ENCODE peak calls at places on chromosome 17, in five cellular contexts. W is neural progenitor cell, Q is SK-N-SH, X is stomach, B is body of pancreas. O is an unnamed sample.
A peak's percentile ranks its signal among the peaks of the same experiment; 100 is the strongest.

GRCh38 chr17:7045492-7046126 is 1.7 kb upstream of the SLC16A11 start:
- DNase-seq in B (peak; percentile 78), Q (peak; percentile 53), X (peak; percentile 56), W (peak; percentile 76), O (peak; percentile 67)

GRCh38 chr17:69565447-69565846 is 150.9 kb downstream of the MAP2K6 start:
- DNase-seq in Q (no peak), B (no peak), W (no peak), X (no peak), O (no peak)

GRCh38 chr17:41835800-41836549 is at the start of gene NT5C3B:
- DNase-seq in Q (peak; percentile 98), B (peak; percentile 57), W (peak; percentile 78), X (peak; percentile 67), O (no peak)

GRCh38 chr17:77783991-77784820 is 174.3 kb upstream of the TNRC6C start:
- DNase-seq in B (no peak), X (no peak), Q (no peak), W (no peak), O (no peak)

GRCh38 chr17:77802811-77803220 is 155.7 kb upstream of the TNRC6C start:
- DNase-seq in W (peak; percentile 77), X (no peak), B (peak; percentile 12), Q (peak; percentile 93), O (no peak)

GRCh38 chr17:71423871-71424546 is 696.8 kb upstream of the SOX9 start:
- DNase-seq in X (no peak), B (no peak), W (no peak), Q (no peak), O (peak; percentile 32)

GRCh38 chr17:28370035-28370743 is at the start of gene VTN:
- DNase-seq in X (peak; percentile 47), Q (peak; percentile 78), B (peak; percentile 84), W (peak; percentile 84), O (no peak)

GRCh38 chr17:27895110-27895895 is 2.1 kb upstream of the LYRM9 start:
- DNase-seq in Q (no peak), W (no peak), X (no peak), B (no peak), O (no peak)

GRCh38 chr17:41499714-41500113 is 5.7 kb downstream of the KRT13 start:
- DNase-seq in Q (no peak), X (no peak), B (no peak), W (no peak), O (no peak)

GRCh38 chr17:41338961-41339485 is 11.6 kb downstream of the KRT33A start:
- DNase-seq in X (no peak), W (no peak), B (no peak), Q (no peak), O (no peak)

GRCh38 chr17:55770220-55770870 is 19.5 kb downstream of the PCTP start:
- DNase-seq in W (peak; percentile 65), Q (peak; percentile 73), X (no peak), B (no peak), O (peak; percentile 29)

GRCh38 chr17:19269641-19270040 is 32.5 kb downstream of the EPN2 start:
- DNase-seq in X (no peak), Q (no peak), W (no peak), B (no peak), O (no peak)

GRCh38 chr17:33121272-33121671 is 129.6 kb downstream of the SPACA3 start:
- DNase-seq in Q (no peak), X (no peak), B (no peak), W (no peak), O (no peak)

GRCh38 chr17:236641-237405 is 55.4 kb upstream of the DOC2B start:
- DNase-seq in X (no peak), W (no peak), Q (no peak), B (no peak), O (no peak)

GRCh38 chr17:29090746-29091395 is 47.9 kb downstream of the PIPOX start:
- DNase-seq in Q (peak; percentile 56), X (no peak), W (peak; percentile 48), B (no peak), O (no peak)

GRCh38 chr17:27224526-27225315 is 69.2 kb upstream of the WSB1 start:
- DNase-seq in W (no peak), X (no peak), B (no peak), Q (no peak), O (no peak)

GRCh38 chr17:78785011-78785662 is 3.1 kb upstream of the CYTH1 start:
- DNase-seq in Q (no peak), B (no peak), X (no peak), W (no peak), O (no peak)

GRCh38 chr17:6327007-6327406 is 107.9 kb downstream of the AIPL1 start:
- DNase-seq in X (no peak), Q (no peak), B (no peak), W (peak; percentile 35), O (no peak)

GRCh38 chr17:82116246-82116645 is 18.2 kb upstream of the FASN start:
- DNase-seq in W (no peak), X (no peak), B (no peak), Q (peak; percentile 23), O (no peak)

GRCh38 chr17:51217946-51218345 is 41.9 kb downstream of the MBTD1 start:
- DNase-seq in Q (no peak), X (no peak), W (no peak), B (no peak), O (no peak)

DNA sequence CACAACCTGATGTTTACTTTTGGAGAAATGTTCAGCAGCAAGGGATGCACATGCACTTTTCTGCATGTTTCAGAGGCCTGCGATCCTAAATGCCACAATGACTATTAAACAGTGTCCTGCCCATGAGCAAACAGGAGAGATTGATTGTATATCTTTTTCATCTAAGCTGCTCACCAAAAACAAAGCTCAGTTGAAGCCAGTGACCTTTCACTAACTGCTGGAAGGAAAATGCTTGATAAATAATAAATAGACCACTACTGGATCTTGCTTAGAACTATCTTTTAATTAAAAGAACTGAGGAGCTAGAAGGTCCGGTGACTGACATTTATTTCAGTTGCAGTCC is 16.3 kb downstream of the MRPS23 start:
- DNase-seq in W (no peak), X (no peak), B (no peak), Q (no peak), O (no peak)
- TF ChIP-seq CTCF in W (no peak), X (no peak), B (no peak), Q (no peak), O (no peak)

GRCh38 chr17:43467981-43468541 is 15.7 kb upstream of the DHX8 start:
- DNase-seq in X (no peak), B (peak; percentile 27), W (peak; percentile 16), Q (no peak), O (no peak)
- H3K27ac ChIP-seq in X (peak overlapping the region; percentile 14), B (no peak overlapping the region), W (no peak overlapping the region), Q (peak overlapping the region; percentile 93), O (no peak overlapping the region)

GRCh38 chr17:21239680-21240374 is 13.4 kb downstream of the NATD1 start:
- DNase-seq in X (no peak), B (no peak), Q (peak; percentile 74), W (peak; percentile 58), O (no peak)
- TF ChIP-seq CTCF in X (peak; percentile 32), B (no peak), Q (peak; percentile 57), W (peak; percentile 60), O (peak; percentile 55)

DNA sequence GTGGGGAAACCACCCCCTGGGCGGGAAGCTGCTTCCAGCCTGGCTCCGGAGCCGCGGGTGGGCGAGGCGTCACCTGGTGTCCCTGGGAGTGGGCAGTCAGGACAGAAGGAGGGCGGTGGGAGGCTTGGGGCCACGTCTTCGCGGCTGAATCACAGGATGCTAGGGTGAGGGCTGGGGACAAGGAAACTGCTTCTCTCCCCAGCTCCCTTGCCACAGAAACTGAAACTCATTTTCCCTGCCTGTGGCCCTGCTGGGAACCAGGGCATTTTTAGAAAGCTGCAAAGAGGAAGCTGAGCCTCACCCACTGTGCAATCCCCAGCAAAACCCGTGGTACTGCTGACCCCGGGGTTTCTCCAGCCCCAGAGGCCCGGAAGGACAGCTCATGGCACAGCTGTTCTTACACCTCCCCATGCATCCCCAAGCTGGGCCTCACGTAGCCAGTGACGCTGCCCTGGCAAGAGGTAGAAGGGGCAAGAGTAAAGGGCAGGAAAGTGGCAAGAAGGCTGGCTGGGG is 8.2 kb downstream of the RHBDF2 start:
- DNase-seq in X (peak; percentile 68), Q (no peak), W (no peak), B (peak; percentile 82), O (peak; percentile 68)
- H3K27ac ChIP-seq in X (peak overlapping the region; percentile 85), Q (no peak overlapping the region), W (no peak overlapping the region), B (no peak overlapping the region), O (peak overlapping the region; percentile 94)

GRCh38 chr17:49978501-49978900 is 9.5 kb downstream of the DLX4 start:
- DNase-seq in Q (no peak), W (no peak), X (no peak), B (no peak), O (no peak)

GRCh38 chr17:49976828-49977202 is 7.8 kb downstream of the DLX4 start:
- DNase-seq in W (no peak), B (no peak), X (no peak), Q (no peak), O (no peak)

GRCh38 chr17:49976163-49976827 is 7.3 kb downstream of the DLX4 start:
- DNase-seq in W (no peak), B (peak; percentile 68), X (no peak), Q (no peak), O (no peak)

GRCh38 chr17:49979748-49980479 is 10.9 kb downstream of the DLX4 start:
- DNase-seq in Q (no peak), X (no peak), W (no peak), B (no peak), O (no peak)

DNA sequence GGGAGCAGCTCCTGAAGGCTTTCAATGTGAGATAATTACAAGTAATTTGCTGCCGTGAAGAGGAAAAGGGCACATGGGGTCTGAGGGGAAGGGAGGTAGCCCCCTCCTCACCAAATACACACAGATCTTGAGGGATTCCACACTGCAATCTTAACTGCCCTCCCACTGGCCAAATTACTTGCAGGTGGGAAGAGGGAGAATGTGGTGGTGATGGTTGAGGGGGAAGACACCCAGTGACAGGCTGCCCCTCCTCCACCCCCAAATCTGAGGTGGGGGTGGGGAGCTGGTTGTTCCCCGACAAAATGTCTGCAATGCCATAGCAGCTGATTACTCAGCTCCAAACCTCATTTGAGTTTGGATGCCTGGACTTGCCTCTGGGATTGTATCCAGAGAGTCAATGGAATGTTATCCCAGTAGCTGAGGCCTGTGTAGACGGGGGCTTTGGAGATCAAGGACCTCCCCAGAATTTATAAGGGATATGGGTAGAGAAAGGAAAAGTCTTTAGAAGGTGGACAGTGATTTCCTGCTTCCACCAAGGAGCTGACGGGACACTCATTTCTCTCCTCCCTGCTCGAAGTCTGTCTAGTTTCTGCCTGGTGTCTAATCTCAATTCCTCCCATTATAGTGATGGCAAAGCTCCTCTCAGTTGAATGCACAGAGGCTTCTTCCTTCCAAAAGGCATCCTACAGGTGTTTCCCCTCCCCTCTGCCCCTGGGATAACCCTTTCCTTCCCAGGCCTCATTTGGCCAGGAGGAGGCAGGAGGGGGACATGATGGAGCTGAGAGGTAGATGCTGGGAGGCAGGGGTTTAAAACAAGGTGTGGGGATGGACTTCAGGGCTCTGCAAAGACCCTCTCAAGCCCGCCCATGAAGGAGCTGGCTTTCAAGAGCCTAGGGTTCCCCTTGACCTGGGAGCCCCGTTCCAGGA is 8.7 kb downstream of the DLX4 start:
- DNase-seq in B (no peak), Q (no peak), W (no peak), X (no peak), O (no peak)
- TF ChIP-seq CTCF in B (no peak), Q (no peak), W (peak; percentile 9), X (no peak), O (no peak)

O was measured in AG04450.